ENCODE peak calls at places on chromosomes 1 and 21, in five cellular contexts. G is cardiac fibroblast, P is RWPE1, H is Calu3, U is B cell. V is an unnamed sample.

GRCh38 chr1:39683591-39684312 is 7.5 kb downstream of the HPCAL4 start:
- DNase-seq in P (no peak), U (no peak), H (no peak), G (no peak), V (no peak)

GRCh38 chr1:230772457-230773395 is 25.5 kb downstream of the CAPN9 start:
- DNase-seq in G (peak), U (no peak), P (peak), H (peak), V (no peak)

GRCh38 chr1:183870351-183871077 is 65.6 kb downstream of the RGL1 start:
- DNase-seq in P (no peak), H (no peak), U (no peak), G (peak), V (no peak)

GRCh38 chr1:67716800-67717199 is 31.8 kb downstream of the GADD45A start:
- DNase-seq in U (no peak), H (no peak), P (peak), G (peak), V (no peak)

GRCh38 chr1:32895325-32896215 is 5.6 kb downstream of the TMEM54 start:
- DNase-seq in U (no peak), P (no peak), G (no peak), H (no peak), V (no peak)

GRCh38 chr1:8871965-8872399 is 6.5 kb downstream of the ENO1 start:
- DNase-seq in P (no peak), H (no peak), G (no peak), U (no peak), V (no peak)

GRCh38 chr1:147071142-147071541 is 101.1 kb downstream of the PRKAB2 start:
- DNase-seq in G (no peak), U (no peak), H (no peak), P (no peak), V (no peak)

GRCh38 chr1:211036701-211037494 is 97.0 kb downstream of the KCNH1 start:
- DNase-seq in P (peak), G (peak), U (no peak), H (peak), V (no peak)

GRCh38 chr1:95229042-95229441 is 5.0 kb upstream of the RWDD3 start:
- DNase-seq in G (no peak), U (no peak), H (no peak), P (no peak), V (no peak)

GRCh38 chr1:59687081-59687480 is 127.7 kb upstream of the HOOK1 start:
- DNase-seq in P (no peak), H (no peak), G (no peak), U (no peak), V (no peak)

GRCh38 chr1:93880731-93881130 is 1.7 kb upstream of the DNTTIP2 start:
- DNase-seq in H (no peak), G (no peak), U (no peak), P (no peak), V (no peak)

GRCh38 chr1:178311164-178311563 is 185.6 kb downstream of the CLEC20A start:
- DNase-seq in G (peak), H (no peak), P (no peak), U (no peak), V (no peak)

GRCh38 chr1:33332357-33332789 is 11.5 kb upstream of the A3GALT2 start:
- DNase-seq in U (no peak), G (no peak), P (no peak), H (no peak), V (no peak)

GRCh38 chr1:185467125-185467524 is 150.1 kb upstream of the IVNS1ABP start:
- DNase-seq in H (no peak), U (no peak), G (no peak), P (no peak), V (no peak)
- TF ChIP-seq CTCF in H (no peak), U (no peak), G (no peak), P (no peak), V (no peak)

GRCh38 chr1:159854693-159855192 is 7.7 kb downstream of the VSIG8 start:
- DNase-seq in G (peak), U (peak), H (peak), P (peak), V (peak)
- TF ChIP-seq CTCF in G (no peak), U (no peak), H (no peak), P (no peak), V (no peak)

GRCh38 chr21:39630827-39631226 is 18.1 kb downstream of the B3GALT5 start:
- DNase-seq in U (no peak), H (no peak), G (no peak), P (no peak), V (no peak)
- TF ChIP-seq CTCF in U (no peak), H (no peak), G (no peak), P (no peak), V (no peak)

GRCh38 chr1:113253187-113253966 is 136.9 kb upstream of the MAGI3 start:
- DNase-seq in U (no peak), G (no peak), H (no peak), P (no peak), V (no peak)
- TF ChIP-seq CTCF in U (no peak), G (no peak), H (no peak), P (no peak), V (no peak)

DNA sequence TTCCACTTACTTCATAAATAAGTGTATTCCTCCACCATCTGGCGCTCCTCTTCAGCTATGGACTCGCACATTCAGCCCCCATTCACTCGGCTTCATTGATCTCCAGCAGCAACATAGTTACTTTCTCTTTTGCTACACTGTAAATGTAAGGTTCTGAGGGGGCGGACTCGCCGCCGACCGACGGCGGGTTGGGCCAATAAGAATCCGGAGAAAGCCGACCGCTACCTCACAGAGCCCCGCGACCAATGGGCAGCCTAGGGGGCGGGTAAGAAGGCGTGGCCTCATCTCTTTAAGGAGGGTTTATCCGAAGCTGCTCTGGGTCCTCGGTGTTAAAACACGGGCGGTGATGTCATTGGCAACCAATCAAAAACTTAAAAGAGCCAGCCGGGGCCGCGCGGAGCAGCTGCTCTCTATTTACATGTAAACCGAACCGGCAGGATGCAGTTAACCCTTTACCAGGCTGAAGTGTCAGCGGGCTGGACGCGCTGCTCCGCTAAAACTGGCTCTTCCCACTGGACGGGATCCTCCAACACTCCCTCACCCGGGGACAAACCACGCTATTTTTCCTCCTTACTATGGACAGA is at the start of gene DUSP10:
- DNase-seq in P (peak), U (peak), H (peak), G (peak), V (peak)
- TF ChIP-seq CTCF in P (no peak), U (no peak), H (no peak), G (no peak), V (no peak)

GRCh38 chr1:30877205-30877912 is 31.2 kb downstream of the SDC3 start:
- DNase-seq in P (peak), U (no peak), H (no peak), G (peak), V (no peak)

GRCh38 chr1:30875916-30876315 is 32.6 kb downstream of the SDC3 start:
- DNase-seq in G (no peak), U (no peak), H (no peak), P (no peak), V (no peak)

GRCh38 chr1:30878016-30878415 is 30.5 kb downstream of the SDC3 start:
- DNase-seq in U (no peak), P (no peak), H (no peak), G (no peak), V (no peak)

GRCh38 chr1:30875197-30875596 is 33.4 kb downstream of the SDC3 start:
- DNase-seq in H (no peak), U (no peak), P (no peak), G (no peak), V (no peak)

GRCh38 chr1:30876451-30877204 is 31.9 kb downstream of the SDC3 start:
- DNase-seq in P (no peak), U (no peak), H (no peak), G (no peak), V (no peak)
- TF ChIP-seq CTCF in P (no peak), U (no peak), H (no peak), G (peak), V (no peak)

DNA sequence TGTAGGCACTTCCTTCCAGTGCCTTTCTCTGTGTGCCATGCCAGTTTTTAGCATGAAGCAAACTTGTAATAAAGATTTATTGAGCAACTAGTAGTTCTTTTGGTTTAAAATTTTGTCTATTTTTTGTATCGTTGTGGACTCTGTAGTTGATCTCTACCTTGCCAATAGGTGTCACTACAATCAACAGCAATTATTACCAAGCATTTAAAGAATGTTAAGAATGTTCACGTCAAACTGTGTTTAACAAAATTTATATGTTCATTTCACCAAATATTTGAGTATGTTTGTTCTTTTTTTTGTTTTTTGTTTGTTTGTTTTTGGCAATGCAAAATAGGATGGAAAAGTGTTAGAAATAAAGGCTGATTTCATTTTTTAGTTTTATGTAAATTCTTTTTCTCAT is 208.1 kb downstream of the PATJ start:
- DNase-seq in G (peak), U (no peak), P (peak), H (no peak), V (no peak)
- TF ChIP-seq CTCF in G (no peak), U (no peak), P (peak), H (peak), V (peak)

DNA sequence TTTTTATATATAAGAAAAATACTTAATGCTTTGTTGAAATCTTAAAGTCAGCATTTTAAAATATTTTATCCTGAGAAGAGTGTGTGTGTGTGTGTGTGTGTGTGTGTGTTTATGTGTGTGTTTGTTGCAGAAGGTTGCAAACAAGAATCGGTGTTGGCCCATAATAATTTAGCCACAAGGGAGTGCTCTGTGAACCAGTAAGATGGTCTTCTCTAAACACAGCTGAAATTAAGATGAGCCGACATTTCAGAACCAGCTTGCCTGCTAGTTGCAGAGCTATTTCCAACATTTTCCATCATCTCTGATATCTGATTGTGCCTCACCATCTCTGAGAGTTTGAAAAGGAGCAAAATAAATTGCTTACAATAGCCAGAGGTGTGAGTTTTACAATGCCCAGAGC is 158.8 kb upstream of the SGIP1 start:
- DNase-seq in U (no peak), P (no peak), G (no peak), H (no peak), V (no peak)
- TF ChIP-seq CTCF in U (no peak), P (no peak), G (no peak), H (no peak), V (no peak)

GRCh38 chr1:4486408-4487120 is 167.8 kb upstream of the AJAP1 start:
- DNase-seq in U (no peak), P (no peak), G (no peak), H (no peak), V (no peak)

GRCh38 chr1:4485878-4486277 is 168.5 kb upstream of the AJAP1 start:
- DNase-seq in U (no peak), P (no peak), H (no peak), G (no peak), V (no peak)

GRCh38 chr1:4483031-4483625 is 171.3 kb upstream of the AJAP1 start:
- DNase-seq in U (no peak), G (no peak), P (no peak), H (no peak), V (no peak)

GRCh38 chr1:4488018-4488417 is 166.4 kb upstream of the AJAP1 start:
- DNase-seq in P (no peak), U (no peak), G (no peak), H (no peak), V (no peak)

DNA sequence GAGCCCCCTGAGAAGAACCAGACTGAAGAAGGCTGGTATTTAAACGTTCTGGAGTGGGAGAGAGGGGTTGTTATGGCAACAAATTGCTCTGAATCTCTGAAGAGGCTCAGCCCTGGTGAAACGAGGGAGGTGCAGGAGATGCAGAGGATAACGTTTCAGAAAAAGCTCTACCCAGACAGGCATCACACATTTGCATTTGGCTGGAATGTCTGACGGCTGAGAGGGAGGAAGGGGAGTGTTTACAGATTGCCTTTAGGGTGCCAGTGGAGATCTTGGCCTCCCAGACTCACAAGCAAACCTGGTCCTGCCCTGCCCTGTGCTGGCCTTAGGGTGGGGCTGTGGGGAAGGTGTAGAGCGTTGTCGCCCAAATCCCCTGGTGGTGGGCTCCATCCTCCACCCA is 169.0 kb upstream of the AJAP1 start:
- DNase-seq in P (no peak), G (no peak), H (no peak), U (no peak), V (no peak)
- TF ChIP-seq CTCF in P (no peak), G (no peak), H (no peak), U (no peak), V (no peak)

V was measured in mesothelial cell of epicardium.